ENCODE peak calls at places on chromosome 4, in four cellular contexts. One of them, this sample, is unnamed.

GRCh38 chr4:99846891-99847290 is 30.3 kb downstream of the DAPP1 start:
- DNase-seq in NCI-H1105: no peak
- DNase-seq in glomerular endothelial cell: no peak
- DNase-seq in DMS153: no peak
- DNase-seq in this sample: no peak

GRCh38 chr4:102449751-102450352 is 51.3 kb upstream of the NFKB1 start:
- DNase-seq in NCI-H1105: peak
- DNase-seq in glomerular endothelial cell: no peak
- DNase-seq in DMS153: peak
- DNase-seq in this sample: peak

GRCh38 chr4:165355900-165356300 is 22.9 kb upstream of the CPE start:
- DNase-seq in NCI-H1105: peak
- DNase-seq in glomerular endothelial cell: no peak
- DNase-seq in DMS153: no peak
- DNase-seq in this sample: peak

GRCh38 chr4:37760840-37761239 is 65.6 kb upstream of the PGM2 start:
- DNase-seq in NCI-H1105: no peak
- DNase-seq in glomerular endothelial cell: no peak
- DNase-seq in DMS153: no peak
- DNase-seq in this sample: no peak

GRCh38 chr4:183658362-183659028 is 490 bp downstream of the RWDD4 start:
- DNase-seq in NCI-H1105: no peak
- DNase-seq in glomerular endothelial cell: no peak
- DNase-seq in DMS153: no peak
- DNase-seq in this sample: peak

GRCh38 chr4:142883433-142883832 is 37.3 kb upstream of the INPP4B start:
- DNase-seq in NCI-H1105: no peak
- DNase-seq in glomerular endothelial cell: no peak
- DNase-seq in DMS153: no peak
- DNase-seq in this sample: no peak

GRCh38 chr4:107718351-107718965 is 1.6 kb downstream of the PAPSS1 start:
- DNase-seq in NCI-H1105: no peak
- DNase-seq in glomerular endothelial cell: no peak
- DNase-seq in DMS153: no peak
- DNase-seq in this sample: no peak

GRCh38 chr4:37447886-37448285 is 203.3 kb downstream of the NWD2 start:
- DNase-seq in NCI-H1105: no peak
- DNase-seq in glomerular endothelial cell: no peak
- DNase-seq in DMS153: no peak
- DNase-seq in this sample: no peak

GRCh38 chr4:123940604-123941003 is 544.0 kb downstream of the SPRY1 start:
- DNase-seq in NCI-H1105: no peak
- DNase-seq in glomerular endothelial cell: no peak
- DNase-seq in DMS153: no peak
- DNase-seq in this sample: no peak

GRCh38 chr4:184757810-184758209 is 23.9 kb upstream of the CENPU start:
- DNase-seq in NCI-H1105: no peak
- DNase-seq in glomerular endothelial cell: no peak
- DNase-seq in DMS153: no peak
- DNase-seq in this sample: no peak

GRCh38 chr4:177290780-177291179 is 18.9 kb upstream of the NEIL3 start:
- DNase-seq in NCI-H1105: no peak
- DNase-seq in glomerular endothelial cell: no peak
- DNase-seq in DMS153: no peak
- DNase-seq in this sample: no peak

GRCh38 chr4:84622959-84623358 is 40.0 kb downstream of the CDS1 start:
- DNase-seq in NCI-H1105: no peak
- DNase-seq in glomerular endothelial cell: no peak
- DNase-seq in DMS153: no peak
- DNase-seq in this sample: no peak

GRCh38 chr4:94929696-94930095 is 171.9 kb downstream of the BMPR1B start:
- DNase-seq in NCI-H1105: no peak
- DNase-seq in glomerular endothelial cell: no peak
- DNase-seq in DMS153: no peak
- DNase-seq in this sample: no peak

GRCh38 chr4:54440394-54441223 is 211.5 kb downstream of the PDGFRA start:
- DNase-seq in NCI-H1105: peak
- DNase-seq in glomerular endothelial cell: no peak
- DNase-seq in DMS153: no peak
- DNase-seq in this sample: no peak

GRCh38 chr4:99832313-99832712 is 15.7 kb downstream of the DAPP1 start:
- DNase-seq in NCI-H1105: no peak
- DNase-seq in glomerular endothelial cell: no peak
- DNase-seq in DMS153: no peak
- DNase-seq in this sample: peak

GRCh38 chr4:57614533-57614932 is 504.3 kb upstream of the IGFBP7 start:
- DNase-seq in NCI-H1105: no peak
- DNase-seq in glomerular endothelial cell: no peak
- DNase-seq in DMS153: no peak
- DNase-seq in this sample: no peak